ENCODE peak calls at places on chromosomes 11 and 22, in six cellular contexts. One of them, this sample, is unnamed.

GRCh38 chr11:32186118-32186517 is 95.2 kb downstream of the RCN1 start:
- DNase-seq in GM23338: no peak
- DNase-seq in HFF-Myc: no peak
- DNase-seq in thoracic aorta: no peak
- DNase-seq in astrocyte of the spinal cord: no peak
- DNase-seq in colonic mucosa: no peak
- DNase-seq in this sample: no peak

GRCh38 chr22:26585104-26585790 is 4.7 kb downstream of the TPST2 start:
- DNase-seq in HFF-Myc: no peak
- DNase-seq in astrocyte of the spinal cord: peak
- DNase-seq in GM23338: no peak
- DNase-seq in thoracic aorta: no peak
- DNase-seq in colonic mucosa: no peak
- DNase-seq in this sample: peak

GRCh38 chr11:130170345-130170744 is 10.8 kb downstream of the ST14 start:
- DNase-seq in colonic mucosa: peak
- DNase-seq in GM23338: peak
- DNase-seq in astrocyte of the spinal cord: no peak
- DNase-seq in thoracic aorta: no peak
- DNase-seq in HFF-Myc: no peak
- DNase-seq in this sample: no peak

GRCh38 chr22:22748297-22748743 is 103.9 kb downstream of the GGTLC2 start:
- DNase-seq in thoracic aorta: no peak
- DNase-seq in HFF-Myc: no peak
- DNase-seq in GM23338: peak
- DNase-seq in astrocyte of the spinal cord: peak
- DNase-seq in colonic mucosa: peak
- DNase-seq in this sample: peak

GRCh38 chr11:107040447-107041444 is 22.5 kb upstream of the GUCY1A2 start:
- DNase-seq in thoracic aorta: no peak
- DNase-seq in HFF-Myc: no peak
- DNase-seq in GM23338: no peak
- DNase-seq in astrocyte of the spinal cord: peak
- DNase-seq in colonic mucosa: no peak
- DNase-seq in this sample: peak

GRCh38 chr11:108111126-108111525 is 10.2 kb upstream of the ACAT1 start:
- DNase-seq in astrocyte of the spinal cord: no peak
- DNase-seq in colonic mucosa: no peak
- DNase-seq in HFF-Myc: no peak
- DNase-seq in thoracic aorta: no peak
- DNase-seq in GM23338: peak
- DNase-seq in this sample: no peak

GRCh38 chr11:44110231-44110679 is 14.8 kb downstream of the EXT2 start:
- DNase-seq in GM23338: peak
- DNase-seq in HFF-Myc: no peak
- DNase-seq in colonic mucosa: peak
- DNase-seq in thoracic aorta: no peak
- DNase-seq in astrocyte of the spinal cord: peak
- DNase-seq in this sample: peak

GRCh38 chr22:37599161-37599560 is 9.5 kb upstream of the GGA1 start:
- DNase-seq in colonic mucosa: peak
- DNase-seq in thoracic aorta: no peak
- DNase-seq in GM23338: no peak
- DNase-seq in astrocyte of the spinal cord: no peak
- DNase-seq in HFF-Myc: no peak
- DNase-seq in this sample: peak

GRCh38 chr11:104148074-104148473 is 15.9 kb downstream of the PDGFD start:
- DNase-seq in HFF-Myc: no peak
- DNase-seq in thoracic aorta: no peak
- DNase-seq in colonic mucosa: no peak
- DNase-seq in GM23338: no peak
- DNase-seq in astrocyte of the spinal cord: peak
- DNase-seq in this sample: peak

GRCh38 chr11:4203603-4204360 is 109.2 kb downstream of the RRM1 start:
- DNase-seq in thoracic aorta: no peak
- DNase-seq in HFF-Myc: no peak
- DNase-seq in GM23338: peak
- DNase-seq in astrocyte of the spinal cord: no peak
- DNase-seq in colonic mucosa: no peak
- DNase-seq in this sample: no peak

GRCh38 chr22:48957311-48957986 is 870.2 kb downstream of the BRD1 start:
- DNase-seq in GM23338: no peak
- DNase-seq in colonic mucosa: peak
- DNase-seq in HFF-Myc: no peak
- DNase-seq in astrocyte of the spinal cord: no peak
- DNase-seq in thoracic aorta: no peak
- DNase-seq in this sample: no peak

GRCh38 chr22:27989758-27990450 is 70.8 kb upstream of the PITPNB start:
- DNase-seq in astrocyte of the spinal cord: no peak
- DNase-seq in colonic mucosa: no peak
- DNase-seq in thoracic aorta: no peak
- DNase-seq in HFF-Myc: no peak
- DNase-seq in GM23338: no peak
- DNase-seq in this sample: no peak

GRCh38 chr11:35618497-35619029 is 303 bp downstream of the FJX1 start:
- DNase-seq in colonic mucosa: peak
- DNase-seq in thoracic aorta: no peak
- DNase-seq in HFF-Myc: no peak
- DNase-seq in GM23338: peak
- DNase-seq in astrocyte of the spinal cord: no peak
- DNase-seq in this sample: peak

GRCh38 chr22:26443901-26444300 is 14.8 kb downstream of the ASPHD2 start:
- DNase-seq in astrocyte of the spinal cord: no peak
- DNase-seq in colonic mucosa: no peak
- DNase-seq in HFF-Myc: no peak
- DNase-seq in thoracic aorta: no peak
- DNase-seq in GM23338: no peak
- DNase-seq in this sample: no peak

GRCh38 chr11:1728931-1729691 is 21.3 kb downstream of the IFITM10 start:
- DNase-seq in thoracic aorta: no peak
- DNase-seq in colonic mucosa: no peak
- DNase-seq in GM23338: no peak
- DNase-seq in astrocyte of the spinal cord: no peak
- DNase-seq in HFF-Myc: no peak
- DNase-seq in this sample: no peak

GRCh38 chr11:66408488-66409214 is 12.2 kb upstream of the NPAS4 start:
- DNase-seq in colonic mucosa: peak
- DNase-seq in thoracic aorta: peak
- DNase-seq in astrocyte of the spinal cord: peak
- DNase-seq in GM23338: peak
- DNase-seq in HFF-Myc: peak
- DNase-seq in this sample: peak

GRCh38 chr11:3926458-3927095 is 71.1 kb downstream of the STIM1 start:
- DNase-seq in astrocyte of the spinal cord: peak
- DNase-seq in colonic mucosa: no peak
- DNase-seq in GM23338: no peak
- DNase-seq in HFF-Myc: no peak
- DNase-seq in thoracic aorta: no peak
- DNase-seq in this sample: peak

GRCh38 chr11:47233989-47234668 is 14.5 kb downstream of the ACP2 start:
- DNase-seq in GM23338: peak
- DNase-seq in astrocyte of the spinal cord: peak
- DNase-seq in thoracic aorta: no peak
- DNase-seq in colonic mucosa: no peak
- DNase-seq in HFF-Myc: no peak
- DNase-seq in this sample: peak

GRCh38 chr11:2097356-2097997 is 41.7 kb downstream of the IGF2 start:
- DNase-seq in astrocyte of the spinal cord: peak
- DNase-seq in colonic mucosa: peak
- DNase-seq in thoracic aorta: no peak
- DNase-seq in HFF-Myc: no peak
- DNase-seq in GM23338: peak
- DNase-seq in this sample: peak

GRCh38 chr11:85137597-85137996 is 489.5 kb downstream of the DLG2 start:
- DNase-seq in colonic mucosa: no peak
- DNase-seq in thoracic aorta: no peak
- DNase-seq in HFF-Myc: no peak
- DNase-seq in GM23338: no peak
- DNase-seq in astrocyte of the spinal cord: no peak
- DNase-seq in this sample: no peak

GRCh38 chr11:85086511-85087284 is 540.4 kb downstream of the DLG2 start:
- DNase-seq in GM23338: no peak
- DNase-seq in colonic mucosa: no peak
- DNase-seq in astrocyte of the spinal cord: peak
- DNase-seq in thoracic aorta: no peak
- DNase-seq in HFF-Myc: no peak
- DNase-seq in this sample: peak

GRCh38 chr22:20211997-20212753 is 55.9 kb downstream of the RTN4R start:
- DNase-seq in HFF-Myc: no peak
- DNase-seq in thoracic aorta: no peak
- DNase-seq in colonic mucosa: no peak
- DNase-seq in GM23338: no peak
- DNase-seq in astrocyte of the spinal cord: no peak
- DNase-seq in this sample: peak

GRCh38 chr22:47129902-47130301 is 367.5 kb downstream of the TBC1D22A start:
- DNase-seq in thoracic aorta: no peak
- DNase-seq in astrocyte of the spinal cord: no peak
- DNase-seq in GM23338: no peak
- DNase-seq in colonic mucosa: peak
- DNase-seq in HFF-Myc: no peak
- DNase-seq in this sample: peak

GRCh38 chr22:27625769-27626674 is 175.5 kb downstream of the MN1 start:
- DNase-seq in HFF-Myc: no peak
- DNase-seq in thoracic aorta: no peak
- DNase-seq in colonic mucosa: no peak
- DNase-seq in astrocyte of the spinal cord: no peak
- DNase-seq in GM23338: no peak
- DNase-seq in this sample: peak

GRCh38 chr11:2713721-2714462 is 14.1 kb upstream of the KCNQ1OT1 start:
- DNase-seq in astrocyte of the spinal cord: no peak
- DNase-seq in thoracic aorta: no peak
- DNase-seq in colonic mucosa: no peak
- DNase-seq in HFF-Myc: peak
- DNase-seq in GM23338: no peak
- DNase-seq in this sample: no peak

GRCh38 chr22:29343313-29343805 is 27.9 kb upstream of the RASL10A start:
- DNase-seq in HFF-Myc: peak
- DNase-seq in thoracic aorta: no peak
- DNase-seq in GM23338: no peak
- DNase-seq in astrocyte of the spinal cord: peak
- DNase-seq in colonic mucosa: no peak
- DNase-seq in this sample: peak

GRCh38 chr22:49848690-49849160 is 4.9 kb upstream of the ZBED4 start:
- DNase-seq in thoracic aorta: no peak
- DNase-seq in astrocyte of the spinal cord: no peak
- DNase-seq in HFF-Myc: no peak
- DNase-seq in colonic mucosa: no peak
- DNase-seq in GM23338: no peak
- DNase-seq in this sample: no peak

GRCh38 chr22:49934144-49934890 is 15.9 kb downstream of the CRELD2 start:
- DNase-seq in colonic mucosa: peak
- DNase-seq in thoracic aorta: no peak
- DNase-seq in astrocyte of the spinal cord: peak
- DNase-seq in HFF-Myc: no peak
- DNase-seq in GM23338: no peak
- DNase-seq in this sample: peak

DNA sequence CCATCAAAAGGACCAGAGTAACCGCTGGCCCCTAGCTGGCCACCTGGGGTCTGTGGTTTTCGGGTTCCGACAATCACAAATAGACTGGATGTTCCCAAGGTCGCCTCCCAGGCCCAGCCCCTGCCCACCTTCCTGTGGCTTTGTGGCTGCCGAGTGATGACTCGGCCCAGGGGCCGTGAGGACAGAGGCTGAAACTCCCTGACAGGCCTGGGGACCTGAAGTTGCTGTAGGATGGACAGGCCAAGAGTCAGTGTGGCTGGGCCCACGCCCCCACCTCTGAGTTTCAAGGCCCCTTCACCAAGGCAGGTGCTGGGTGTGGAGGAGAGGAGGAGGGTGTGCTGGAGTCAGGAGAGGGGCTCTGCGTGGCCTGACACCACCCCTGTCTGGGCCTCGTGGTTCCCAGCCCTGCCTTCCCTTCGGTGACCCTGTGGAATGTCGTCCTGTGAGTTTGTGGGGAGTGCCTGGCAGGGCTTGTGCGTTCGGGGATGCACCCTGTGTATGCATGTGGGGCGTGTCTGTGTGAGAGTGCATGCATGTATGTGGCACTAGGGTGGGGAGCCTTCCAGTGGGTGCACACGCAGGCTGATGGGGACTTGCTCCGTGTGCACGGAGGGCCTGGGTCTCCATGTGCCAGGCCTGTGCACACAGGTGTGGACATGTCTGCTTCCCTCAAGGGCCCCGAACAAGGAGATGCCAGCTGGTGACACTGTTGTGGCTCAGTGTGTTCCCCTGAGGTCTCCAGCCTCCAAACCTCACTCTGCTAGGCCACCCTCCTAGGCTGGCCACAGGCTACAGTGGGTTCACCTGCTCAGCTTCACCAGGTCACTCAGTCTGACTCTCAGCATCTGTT is 8.4 kb upstream of the MGAT3 start:
- DNase-seq in thoracic aorta: no peak
- DNase-seq in colonic mucosa: no peak
- DNase-seq in HFF-Myc: no peak
- DNase-seq in astrocyte of the spinal cord: no peak
- DNase-seq in GM23338: no peak
- DNase-seq in this sample: peak
- H3K4me3 ChIP-seq in thoracic aorta: no peak
- H3K4me3 ChIP-seq in colonic mucosa: no peak
- H3K4me3 ChIP-seq in HFF-Myc: no peak
- H3K4me3 ChIP-seq in astrocyte of the spinal cord: no peak
- H3K4me3 ChIP-seq in GM23338: no peak
- H3K4me3 ChIP-seq in this sample: no peak

GRCh38 chr11:63643205-63643604 is 28.0 kb downstream of the ATL3 start:
- DNase-seq in thoracic aorta: no peak
- DNase-seq in GM23338: no peak
- DNase-seq in colonic mucosa: no peak
- DNase-seq in astrocyte of the spinal cord: no peak
- DNase-seq in HFF-Myc: no peak
- DNase-seq in this sample: no peak

GRCh38 chr11:63635762-63636465 is 21.7 kb upstream of the PLAAT3 start:
- DNase-seq in astrocyte of the spinal cord: peak
- DNase-seq in GM23338: peak
- DNase-seq in thoracic aorta: no peak
- DNase-seq in HFF-Myc: peak
- DNase-seq in colonic mucosa: peak
- DNase-seq in this sample: peak

GRCh38 chr11:63641727-63642126 is 27.5 kb upstream of the PLAAT3 start:
- DNase-seq in thoracic aorta: no peak
- DNase-seq in GM23338: no peak
- DNase-seq in colonic mucosa: no peak
- DNase-seq in astrocyte of the spinal cord: peak
- DNase-seq in HFF-Myc: no peak
- DNase-seq in this sample: no peak

GRCh38 chr11:63639195-63639832 is 25.1 kb upstream of the PLAAT3 start:
- DNase-seq in GM23338: peak
- DNase-seq in HFF-Myc: no peak
- DNase-seq in astrocyte of the spinal cord: peak
- DNase-seq in colonic mucosa: no peak
- DNase-seq in thoracic aorta: no peak
- DNase-seq in this sample: no peak
- TF ChIP-seq CTCF in GM23338: peak
- TF ChIP-seq CTCF in HFF-Myc: peak
- TF ChIP-seq CTCF in astrocyte of the spinal cord: peak
- TF ChIP-seq CTCF in colonic mucosa: no peak
- TF ChIP-seq CTCF in thoracic aorta: peak
- TF ChIP-seq CTCF in this sample: peak

GRCh38 chr11:132242662-132243061 is 872.2 kb downstream of the NTM start:
- DNase-seq in thoracic aorta: no peak
- DNase-seq in GM23338: no peak
- DNase-seq in HFF-Myc: no peak
- DNase-seq in astrocyte of the spinal cord: no peak
- DNase-seq in colonic mucosa: no peak
- DNase-seq in this sample: no peak
- H3K4me3 ChIP-seq in thoracic aorta: no peak
- H3K4me3 ChIP-seq in GM23338: no peak
- H3K4me3 ChIP-seq in HFF-Myc: no peak
- H3K4me3 ChIP-seq in astrocyte of the spinal cord: no peak
- H3K4me3 ChIP-seq in colonic mucosa: no peak
- H3K4me3 ChIP-seq in this sample: no peak

GRCh38 chr11:13183094-13183825 is 94.3 kb upstream of the BMAL1 start:
- DNase-seq in thoracic aorta: no peak
- DNase-seq in GM23338: peak
- DNase-seq in HFF-Myc: no peak
- DNase-seq in colonic mucosa: no peak
- DNase-seq in astrocyte of the spinal cord: peak
- DNase-seq in this sample: peak
- TF ChIP-seq CTCF in thoracic aorta: peak
- TF ChIP-seq CTCF in GM23338: peak
- TF ChIP-seq CTCF in HFF-Myc: peak
- TF ChIP-seq CTCF in colonic mucosa: peak
- TF ChIP-seq CTCF in astrocyte of the spinal cord: peak
- TF ChIP-seq CTCF in this sample: peak